ENCODE peak calls at places on chromosomes 16 and 17, in seven cellular contexts. U, F, N, H, E, G and V are unnamed samples.

GRCh38 chr17:57902117-57902799 is 52.4 kb upstream of the MRPS23 start:
- DNase-seq in U (no peak), F (no peak), N (no peak), H (no peak), E (no peak), G (no peak), V (no peak)

GRCh38 chr17:82940226-82941020 is 100.6 kb upstream of the ZNF750 start:
- DNase-seq in U (no peak), F (peak; percentile 6), N (no peak), H (no peak), E (no peak), G (no peak), V (no peak)

GRCh38 chr16:17104654-17105053 is 366.1 kb downstream of the XYLT1 start:
- DNase-seq in U (no peak), F (no peak), N (no peak), H (no peak), E (no peak), G (no peak), V (no peak)

GRCh38 chr16:20899503-20900298 is 457 bp downstream of the DCUN1D3 start:
- DNase-seq in U (no peak), F (no peak), N (no peak), H (no peak), E (peak; percentile 71), G (no peak), V (no peak)

GRCh38 chr16:47492428-47493357 is 31.6 kb downstream of the PHKB start:
- DNase-seq in U (no peak), F (peak; percentile 75), N (no peak), H (peak; percentile 11), E (peak; percentile 80), G (no peak), V (no peak)

GRCh38 chr16:56611281-56611833 is 3.0 kb downstream of the MT2A start:
- DNase-seq in U (no peak), F (peak; percentile 48), N (no peak), H (no peak), E (peak; percentile 96), G (no peak), V (no peak)

GRCh38 chr17:59753522-59754467 is 46.3 kb downstream of the VMP1 start:
- DNase-seq in U (peak; percentile 81), F (peak; percentile 45), N (no peak), H (peak; percentile 72), E (no peak), G (peak; percentile 90), V (no peak)

GRCh38 chr17:17513626-17514025 is 17.4 kb upstream of the RASD1 start:
- DNase-seq in U (no peak), F (no peak), N (no peak), H (no peak), E (no peak), G (no peak), V (no peak)

GRCh38 chr16:1152123-1152638 is 725 bp upstream of the CACNA1H start:
- DNase-seq in U (peak; percentile 78), F (peak; percentile 57), N (no peak), H (no peak), E (no peak), G (no peak), V (peak; percentile 66)

GRCh38 chr16:1184156-1184868 is 31.4 kb downstream of the CACNA1H start:
- DNase-seq in U (no peak), F (peak; percentile 43), N (no peak), H (no peak), E (no peak), G (no peak), V (no peak)

GRCh38 chr16:13236308-13236707 is 334.9 kb downstream of the SHISA9 start:
- DNase-seq in U (no peak), F (no peak), N (no peak), H (no peak), E (no peak), G (no peak), V (no peak)

GRCh38 chr17:39208893-39209292 is 8.8 kb downstream of the RPL19 start:
- DNase-seq in U (peak; percentile 67), F (no peak), N (no peak), H (no peak), E (no peak), G (no peak), V (no peak)

GRCh38 chr16:4700997-4701743 is 7.8 kb downstream of the NUDT16L1 start:
- DNase-seq in U (no peak), F (no peak), N (no peak), H (peak; percentile 72), E (no peak), G (no peak), V (no peak)

GRCh38 chr17:59377410-59377809 is 46.0 kb downstream of the YPEL2 start:
- DNase-seq in U (no peak), F (no peak), N (no peak), H (no peak), E (no peak), G (no peak), V (no peak)

GRCh38 chr17:324151-324571 is 28.4 kb downstream of the RPH3AL start:
- DNase-seq in U (no peak), F (no peak), N (no peak), H (no peak), E (no peak), G (no peak), V (no peak)

GRCh38 chr17:82458885-82459424 is 414 bp downstream of the NARF start:
- DNase-seq in U (peak; percentile 58), F (no peak), N (no peak), H (no peak), E (no peak), G (no peak), V (no peak)

GRCh38 chr16:682493-683395 is 1.4 kb downstream of the JMJD8 start:
- DNase-seq in U (no peak), F (no peak), N (no peak), H (no peak), E (no peak), G (no peak), V (no peak)

GRCh38 chr17:63974594-63975192 is 2.0 kb upstream of the SCN4A start:
- DNase-seq in U (no peak), F (no peak), N (no peak), H (no peak), E (no peak), G (no peak), V (no peak)

GRCh38 chr16:2512920-2513404 is 790 bp upstream of the ATP6V0C start:
- DNase-seq in U (peak; percentile 67), F (no peak), N (no peak), H (no peak), E (peak; percentile 75), G (no peak), V (no peak)

GRCh38 chr16:67246945-67247697 is at the start of gene FHOD1:
- DNase-seq in U (peak; percentile 98), F (peak; percentile 98), N (peak; percentile 93), H (peak; percentile 97), E (peak; percentile 98), G (peak; percentile 77), V (peak; percentile 32)

GRCh38 chr17:31802502-31802901 is 56.5 kb downstream of the COPRS start:
- DNase-seq in U (no peak), F (no peak), N (no peak), H (no peak), E (no peak), G (no peak), V (no peak)

GRCh38 chr16:1591306-1591705 is 20.6 kb downstream of the IFT140 start:
- DNase-seq in U (no peak), F (no peak), N (no peak), H (no peak), E (no peak), G (no peak), V (no peak)

GRCh38 chr17:1515640-1516402 is 591 bp downstream of the INPP5K start:
- DNase-seq in U (peak; percentile 89), F (peak; percentile 75), N (no peak), H (peak; percentile 69), E (peak; percentile 85), G (peak; percentile 83), V (peak; percentile 66)
- TF ChIP-seq CTCF in U (peak; percentile 66), F (peak; percentile 56), N (peak; percentile 51), H (peak; percentile 65), E (peak; percentile 73), G (peak; percentile 69), V (peak; percentile 51)

DNA sequence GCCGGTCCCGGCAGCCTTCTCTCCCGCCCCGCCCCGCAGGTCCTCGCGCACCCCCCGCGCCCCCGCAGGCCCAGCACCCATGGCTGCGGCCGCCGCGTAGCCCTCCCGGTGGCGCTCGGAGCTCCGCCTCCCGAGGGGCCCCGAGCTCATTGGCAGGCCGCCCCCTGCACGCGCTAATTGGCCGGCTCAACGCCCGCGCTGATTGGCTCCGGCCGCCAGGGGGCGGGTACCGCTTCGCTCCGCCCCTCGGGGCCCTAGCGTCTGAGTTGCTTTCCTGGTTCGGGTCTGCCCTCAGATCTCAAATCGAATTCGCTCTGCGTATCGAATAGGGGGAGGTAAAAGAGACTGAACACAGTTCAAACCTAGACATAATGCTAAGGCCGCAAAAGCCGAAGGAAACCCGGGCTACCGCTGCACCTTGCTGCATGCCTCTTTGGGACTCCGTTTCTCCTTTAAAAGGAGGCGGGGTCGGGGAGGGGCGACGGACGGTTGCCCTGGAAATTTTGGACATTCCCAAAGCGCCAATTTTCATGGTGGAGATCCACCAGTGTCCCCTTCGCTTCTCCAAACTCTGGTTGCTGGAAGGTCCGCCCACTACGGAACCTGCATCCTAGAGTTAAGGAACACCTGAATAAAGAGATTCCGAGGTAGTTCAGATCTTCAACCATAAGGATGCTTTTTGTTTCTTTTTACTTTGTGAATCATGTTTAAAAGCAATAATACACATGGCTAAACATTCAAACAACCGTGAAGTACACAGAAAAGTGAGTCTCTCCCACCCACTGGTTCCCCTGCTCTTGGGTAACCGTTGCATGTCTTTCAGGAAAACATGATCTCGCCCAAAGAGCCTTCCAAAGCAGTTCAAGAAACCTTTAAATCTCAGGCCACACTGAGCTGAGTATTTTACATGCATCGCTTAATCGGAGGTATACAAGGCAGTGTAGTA is at the start of gene DEXI:
- DNase-seq in U (peak; percentile 95), F (peak; percentile 94), N (peak; percentile 91), H (peak; percentile 92), E (peak; percentile 97), G (peak; percentile 49), V (peak; percentile 96)
- TF ChIP-seq CTCF in U (peak; percentile 14), F (peak; percentile 14), N (peak; percentile 82), H (peak; percentile 71), E (no peak), G (peak; percentile 6), V (no peak)

GRCh38 chr16:58026705-58027340 is 1.3 kb downstream of the MMP15 start:
- DNase-seq in U (peak; percentile 66), F (no peak), N (no peak), H (no peak), E (no peak), G (no peak), V (no peak)
- TF ChIP-seq CTCF in U (peak; percentile 14), F (no peak), N (no peak), H (no peak), E (no peak), G (no peak), V (no peak)

DNA sequence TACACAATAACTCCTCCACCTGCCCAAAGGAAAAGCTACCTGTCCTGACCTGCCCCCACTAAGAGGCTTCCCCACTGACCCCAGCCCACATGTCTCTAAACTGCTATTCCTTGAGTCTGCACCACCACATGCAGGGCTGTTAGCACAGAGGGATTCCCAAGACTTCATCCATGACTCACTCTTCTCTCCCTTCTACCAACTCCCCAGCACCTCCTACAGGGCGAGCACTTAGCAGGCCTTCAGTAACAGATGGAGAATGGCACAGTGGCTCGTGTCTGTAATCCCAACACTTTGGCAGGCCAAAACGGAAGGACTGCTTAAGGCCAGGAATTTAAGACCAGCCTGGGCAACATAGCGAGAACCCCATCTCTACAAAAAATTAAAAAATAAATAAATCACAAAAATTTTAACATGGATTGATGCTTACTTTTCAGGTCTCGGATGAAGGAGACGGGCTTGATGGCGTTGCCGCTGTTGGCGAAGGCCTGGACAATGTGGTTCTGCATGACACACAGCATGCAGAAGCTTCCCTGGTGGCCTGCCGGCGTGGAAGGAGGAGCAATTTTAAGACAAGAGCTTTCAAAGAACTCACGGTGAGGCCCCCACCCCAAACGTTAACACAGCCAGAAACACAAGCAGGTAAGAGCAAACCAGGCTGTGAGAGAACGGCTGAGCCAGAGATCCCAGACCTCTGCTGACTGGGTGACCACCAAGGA is 12.0 kb downstream of the USP36 start:
- DNase-seq in U (peak; percentile 24), F (no peak), N (no peak), H (no peak), E (no peak), G (no peak), V (no peak)
- TF ChIP-seq CTCF in U (peak; percentile 10), F (no peak), N (no peak), H (no peak), E (no peak), G (peak; percentile 62), V (peak; percentile 36)